ENCODE peak calls at places on chromosomes 7 and 10, in four cellular contexts. One of them, this sample, is unnamed.

GRCh38 chr10:17747883-17748550 is 4.0 kb upstream of the TMEM236 start:
- DNase-seq in right lobe of liver: no peak
- DNase-seq in choroid plexus epithelial cell: peak
- DNase-seq in OCI-LY7: no peak
- DNase-seq in this sample: no peak

GRCh38 chr10:91787810-91788209 is 10.4 kb upstream of the TNKS2 start:
- DNase-seq in right lobe of liver: no peak
- DNase-seq in OCI-LY7: no peak
- DNase-seq in choroid plexus epithelial cell: no peak
- DNase-seq in this sample: no peak

GRCh38 chr10:24318517-24318916 is 109.6 kb downstream of the KIAA1217 start:
- DNase-seq in OCI-LY7: no peak
- DNase-seq in choroid plexus epithelial cell: no peak
- DNase-seq in right lobe of liver: no peak
- DNase-seq in this sample: no peak

GRCh38 chr7:81308643-81309354 is 389.9 kb upstream of the SEMA3C start:
- DNase-seq in choroid plexus epithelial cell: peak
- DNase-seq in OCI-LY7: no peak
- DNase-seq in right lobe of liver: no peak
- DNase-seq in this sample: no peak

GRCh38 chr10:5527332-5528200 is 2.8 kb downstream of the CALML3 start:
- DNase-seq in choroid plexus epithelial cell: no peak
- DNase-seq in right lobe of liver: peak
- DNase-seq in OCI-LY7: no peak
- DNase-seq in this sample: no peak

GRCh38 chr7:67618569-67619543 is 622.2 kb downstream of the TYW1 start:
- DNase-seq in OCI-LY7: no peak
- DNase-seq in choroid plexus epithelial cell: no peak
- DNase-seq in right lobe of liver: no peak
- DNase-seq in this sample: no peak

GRCh38 chr7:39085590-39086049 is 107.9 kb downstream of the POU6F2 start:
- DNase-seq in OCI-LY7: no peak
- DNase-seq in right lobe of liver: no peak
- DNase-seq in choroid plexus epithelial cell: peak
- DNase-seq in this sample: no peak

GRCh38 chr10:6878067-6878412 is 298.0 kb upstream of the PRKCQ start:
- DNase-seq in choroid plexus epithelial cell: no peak
- DNase-seq in right lobe of liver: no peak
- DNase-seq in OCI-LY7: peak
- DNase-seq in this sample: no peak

GRCh38 chr7:84999450-84999849 is 187.4 kb downstream of the SEMA3D start:
- DNase-seq in choroid plexus epithelial cell: no peak
- DNase-seq in right lobe of liver: no peak
- DNase-seq in OCI-LY7: no peak
- DNase-seq in this sample: no peak

GRCh38 chr7:84997626-84998025 is 189.2 kb downstream of the SEMA3D start:
- DNase-seq in OCI-LY7: no peak
- DNase-seq in choroid plexus epithelial cell: no peak
- DNase-seq in right lobe of liver: no peak
- DNase-seq in this sample: no peak

GRCh38 chr7:85001493-85002345 is 185.1 kb downstream of the SEMA3D start:
- DNase-seq in choroid plexus epithelial cell: peak
- DNase-seq in OCI-LY7: no peak
- DNase-seq in right lobe of liver: no peak
- DNase-seq in this sample: no peak

GRCh38 chr7:85000973-85001372 is 185.9 kb downstream of the SEMA3D start:
- DNase-seq in right lobe of liver: no peak
- DNase-seq in OCI-LY7: no peak
- DNase-seq in choroid plexus epithelial cell: no peak
- DNase-seq in this sample: no peak

DNA sequence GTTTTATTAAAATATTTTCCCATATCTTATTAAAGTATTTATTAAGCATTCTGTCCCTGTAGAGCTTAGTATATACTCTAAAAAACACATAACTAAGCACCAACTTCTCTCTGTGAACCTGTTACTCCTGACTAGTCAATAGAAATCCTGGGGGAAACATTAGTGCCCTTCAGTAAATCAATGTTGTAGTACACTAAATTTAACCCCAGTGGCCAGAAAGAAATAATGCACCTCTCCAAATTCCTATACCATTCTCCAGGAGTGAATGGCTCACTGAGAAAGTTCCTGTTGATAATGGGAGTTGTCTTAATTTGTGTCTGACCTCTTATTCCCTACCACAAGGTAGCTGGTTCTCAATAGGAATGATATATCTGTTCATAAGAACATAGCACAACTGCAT is 188.2 kb downstream of the SEMA3D start:
- DNase-seq in choroid plexus epithelial cell: no peak
- DNase-seq in right lobe of liver: no peak
- DNase-seq in OCI-LY7: no peak
- DNase-seq in this sample: no peak
- TF ChIP-seq CTCF in choroid plexus epithelial cell: no peak
- TF ChIP-seq CTCF in right lobe of liver: no peak
- TF ChIP-seq CTCF in OCI-LY7: no peak
- TF ChIP-seq CTCF in this sample: no peak

DNA sequence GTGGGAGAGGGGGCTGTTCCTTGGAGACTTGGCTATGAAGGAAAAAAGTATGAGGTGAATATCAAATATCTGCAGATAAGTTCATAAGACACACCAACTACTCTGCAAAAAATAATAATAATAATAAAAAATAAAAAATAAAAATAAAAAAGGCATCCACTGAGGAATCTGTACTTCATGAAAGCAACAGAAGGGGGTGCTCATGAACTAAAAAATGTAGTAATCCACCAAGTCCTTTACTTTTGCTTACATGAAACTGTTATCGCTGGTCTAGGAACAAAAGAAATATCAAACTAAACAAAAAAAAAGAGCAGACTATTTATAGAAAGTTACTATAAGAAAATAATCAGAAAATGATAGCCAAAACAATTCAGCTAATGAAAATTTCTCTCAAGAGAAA is 579.0 kb downstream of the PHTF2 start:
- DNase-seq in right lobe of liver: no peak
- DNase-seq in OCI-LY7: no peak
- DNase-seq in choroid plexus epithelial cell: no peak
- DNase-seq in this sample: no peak
- TF ChIP-seq CTCF in right lobe of liver: no peak
- TF ChIP-seq CTCF in OCI-LY7: no peak
- TF ChIP-seq CTCF in choroid plexus epithelial cell: no peak
- TF ChIP-seq CTCF in this sample: no peak

DNA sequence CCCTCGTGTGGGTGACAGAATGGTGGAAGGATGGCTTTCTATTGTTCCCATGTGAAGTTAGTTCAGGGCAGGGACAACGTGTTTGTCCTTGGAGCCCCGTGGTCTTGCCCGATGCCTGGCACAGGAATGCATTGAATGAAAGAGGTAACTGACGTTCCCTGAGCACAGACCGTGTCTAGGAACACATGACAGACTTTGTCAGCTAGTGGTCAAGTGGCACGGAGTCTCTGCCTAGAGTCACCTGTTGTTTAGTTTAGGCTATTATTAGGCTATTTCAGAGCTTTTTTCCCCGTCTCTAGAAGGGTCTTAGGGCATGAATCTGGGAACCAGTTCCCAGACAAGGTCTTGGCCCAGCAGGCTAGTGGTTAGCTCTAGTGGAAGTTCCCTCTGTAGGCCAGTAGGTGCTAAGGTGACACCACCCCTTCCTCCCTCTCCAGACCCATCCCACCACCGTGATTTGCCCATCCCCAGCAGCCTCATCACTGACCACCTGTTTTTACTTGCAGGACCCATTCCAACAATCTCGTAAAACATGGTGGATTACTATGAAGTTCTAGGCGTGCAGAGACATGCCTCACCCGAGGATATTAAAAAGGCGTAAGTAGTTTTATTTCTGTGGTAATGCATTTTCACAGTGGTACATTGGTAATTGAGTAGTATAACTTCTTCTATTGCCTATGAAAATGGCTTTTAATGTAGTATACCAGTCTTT is 21.4 kb downstream of the DNAJB6 start:
- DNase-seq in OCI-LY7: no peak
- DNase-seq in choroid plexus epithelial cell: no peak
- DNase-seq in right lobe of liver: no peak
- DNase-seq in this sample: no peak
- TF ChIP-seq CTCF in OCI-LY7: no peak
- TF ChIP-seq CTCF in choroid plexus epithelial cell: no peak
- TF ChIP-seq CTCF in right lobe of liver: no peak
- TF ChIP-seq CTCF in this sample: no peak

GRCh38 chr10:80541144-80541750 is 3.5 kb downstream of the SH2D4B start:
- DNase-seq in choroid plexus epithelial cell: no peak
- DNase-seq in OCI-LY7: no peak
- DNase-seq in right lobe of liver: no peak
- DNase-seq in this sample: peak
- TF ChIP-seq CTCF in choroid plexus epithelial cell: no peak
- TF ChIP-seq CTCF in OCI-LY7: no peak
- TF ChIP-seq CTCF in right lobe of liver: no peak
- TF ChIP-seq CTCF in this sample: no peak

DNA sequence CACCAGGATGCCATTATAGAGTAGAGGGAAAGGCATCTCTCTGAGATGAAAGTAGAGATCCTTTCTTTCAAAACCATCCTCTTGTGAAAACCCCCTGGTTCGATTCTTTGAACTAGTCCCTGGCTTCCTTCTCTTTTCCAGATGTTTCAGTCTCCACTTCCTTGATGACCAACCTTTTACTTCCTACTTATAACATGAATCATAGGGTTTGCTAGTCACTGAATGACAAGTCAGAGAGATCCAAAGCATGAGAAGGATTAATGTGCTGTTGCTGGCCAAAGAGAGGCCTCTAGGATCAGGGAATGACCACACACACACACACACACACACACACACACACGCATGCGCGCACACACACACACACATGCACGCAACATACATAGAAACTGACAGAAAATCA is 161.1 kb upstream of the FRMD4A start:
- DNase-seq in OCI-LY7: no peak
- DNase-seq in right lobe of liver: no peak
- DNase-seq in choroid plexus epithelial cell: no peak
- DNase-seq in this sample: no peak
- TF ChIP-seq CTCF in OCI-LY7: no peak
- TF ChIP-seq CTCF in right lobe of liver: no peak
- TF ChIP-seq CTCF in choroid plexus epithelial cell: no peak
- TF ChIP-seq CTCF in this sample: no peak